ENCODE peak calls at places on chromosomes 5 and 9, in six cellular contexts. F, V, Z, M, B and U are unnamed samples.

GRCh38 chr9:136339173-136339957 is 12.0 kb downstream of the GPSM1 start:
- DNase-seq in B (no peak), F (peak; percentile 53), V (no peak), Z (no peak), M (peak; percentile 71), U (peak; percentile 62)

GRCh38 chr5:176497852-176498251 is 39.4 kb downstream of the RNF44 start:
- DNase-seq in B (no peak), F (peak; percentile 19), M (no peak), V (no peak), Z (no peak), U (no peak)

GRCh38 chr9:93893899-93894690 is 61.1 kb downstream of the BARX1 start:
- DNase-seq in B (no peak), Z (no peak), M (peak; percentile 2), V (no peak), F (no peak), U (peak; percentile 93)

GRCh38 chr5:31867219-31867618 is 228.3 kb downstream of the PDZD2 start:
- DNase-seq in M (no peak), F (no peak), Z (no peak), B (no peak), V (no peak), U (no peak)

GRCh38 chr5:77546-77945 is 14.4 kb upstream of the PLEKHG4B start:
- DNase-seq in Z (no peak), B (no peak), V (no peak), F (no peak), M (no peak), U (no peak)

GRCh38 chr5:98827161-98827560 is 53.7 kb downstream of the RGMB start:
- DNase-seq in V (no peak), Z (peak; percentile 45), M (peak; percentile 38), F (peak; percentile 62), B (no peak), U (peak; percentile 32)

GRCh38 chr5:91264311-91265051 is 118.6 kb downstream of the ARRDC3 start:
- DNase-seq in Z (no peak), V (no peak), M (no peak), F (no peak), B (no peak), U (no peak)

GRCh38 chr9:96420468-96421219 is 2.5 kb upstream of the ZNF367 start:
- DNase-seq in V (peak; percentile 70), M (no peak), Z (peak; percentile 84), F (peak; percentile 89), B (peak; percentile 61), U (peak; percentile 97)

GRCh38 chr5:14946813-14947640 is 75.4 kb upstream of the ANKH start:
- DNase-seq in M (no peak), B (peak; percentile 15), Z (peak; percentile 37), V (no peak), F (no peak), U (peak; percentile 41)

GRCh38 chr5:151063590-151063989 is 17.2 kb downstream of the TNIP1 start:
- DNase-seq in Z (no peak), F (no peak), M (no peak), V (no peak), B (no peak), U (no peak)

GRCh38 chr9:33132249-33132772 is 34.8 kb downstream of the B4GALT1 start:
- DNase-seq in Z (no peak), V (no peak), B (no peak), F (peak; percentile 90), M (no peak), U (no peak)

GRCh38 chr5:82459626-82460025 is 181.5 kb upstream of the RPS23 start:
- DNase-seq in B (no peak), F (no peak), M (no peak), V (no peak), Z (no peak), U (no peak)

GRCh38 chr5:1378866-1379659 is 34.2 kb upstream of the CLPTM1L start:
- DNase-seq in B (no peak), V (no peak), Z (no peak), M (no peak), F (no peak), U (no peak)

GRCh38 chr9:129483467-129484324 is 137.2 kb downstream of the C9orf50 start:
- DNase-seq in V (no peak), B (no peak), M (peak; percentile 30), F (peak; percentile 85), Z (peak; percentile 72), U (no peak)

GRCh38 chr9:121331992-121332685 is 37.9 kb downstream of the STOM start:
- DNase-seq in M (no peak), Z (no peak), V (no peak), F (peak; percentile 63), B (no peak), U (no peak)

GRCh38 chr9:76900884-76901440 is 5.0 kb downstream of the PRUNE2 start:
- DNase-seq in M (no peak), Z (no peak), B (no peak), F (no peak), V (no peak), U (no peak)

GRCh38 chr9:33443047-33443446 is 4.3 kb downstream of the AQP3 start:
- DNase-seq in Z (no peak), F (peak; percentile 16), B (no peak), V (no peak), M (no peak), U (peak; percentile 65)

GRCh38 chr9:91547076-91547475 is 123.4 kb upstream of the NFIL3 start:
- DNase-seq in F (no peak), B (no peak), Z (no peak), V (no peak), M (no peak), U (no peak)

GRCh38 chr5:54309237-54309636 is 1.1 kb downstream of the ARL15 start:
- DNase-seq in F (peak; percentile 15), M (no peak), B (no peak), V (no peak), Z (no peak), U (no peak)

GRCh38 chr5:141199359-141200235 is at the start of gene PCDHB11:
- DNase-seq in M (no peak), Z (no peak), B (no peak), V (no peak), F (no peak), U (peak; percentile 6)

GRCh38 chr5:150036513-150036912 is 36.0 kb downstream of the HMGXB3 start:
- DNase-seq in V (no peak), F (peak; percentile 99), M (no peak), B (no peak), Z (no peak), U (no peak)

GRCh38 chr5:178307266-178308045 is 74.9 kb upstream of the PHYKPL start:
- DNase-seq in F (no peak), V (no peak), M (no peak), Z (no peak), B (no peak), U (no peak)

GRCh38 chr5:106415541-106415940 is 1255.2 kb downstream of the EFNA5 start:
- DNase-seq in V (no peak), M (no peak), Z (no peak), F (peak; percentile 89), B (no peak), U (no peak)
- H2AFZ ChIP-seq in V (no peak overlapping the region), M (no peak overlapping the region), Z (no peak overlapping the region), F (no peak overlapping the region), B (no peak overlapping the region), U (no peak overlapping the region)

DNA sequence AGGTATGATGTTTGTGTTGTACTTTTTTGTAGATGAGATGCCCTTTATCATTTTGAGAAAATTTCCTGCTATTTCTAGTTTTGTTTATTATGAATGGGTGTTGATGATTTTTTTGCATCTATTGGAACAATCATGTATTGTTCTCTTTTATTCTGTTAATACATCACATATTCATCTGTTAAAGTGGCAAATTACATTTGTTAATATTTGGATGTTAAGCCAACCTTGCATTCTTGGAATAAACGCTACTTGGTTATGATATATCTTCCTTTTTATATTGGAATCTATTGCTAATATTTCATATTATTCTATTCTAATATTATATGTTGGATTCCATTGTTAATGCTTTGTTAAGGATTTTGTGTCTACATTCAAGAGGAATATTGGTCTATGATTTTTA is 24.6 kb upstream of the BNIP1 start:
- DNase-seq in V (no peak), B (no peak), Z (no peak), M (no peak), F (no peak), U (no peak)
- TF ChIP-seq CEBPB in V (no peak), B (no peak), Z (no peak), M (no peak), F (no peak), U (no peak)

DNA sequence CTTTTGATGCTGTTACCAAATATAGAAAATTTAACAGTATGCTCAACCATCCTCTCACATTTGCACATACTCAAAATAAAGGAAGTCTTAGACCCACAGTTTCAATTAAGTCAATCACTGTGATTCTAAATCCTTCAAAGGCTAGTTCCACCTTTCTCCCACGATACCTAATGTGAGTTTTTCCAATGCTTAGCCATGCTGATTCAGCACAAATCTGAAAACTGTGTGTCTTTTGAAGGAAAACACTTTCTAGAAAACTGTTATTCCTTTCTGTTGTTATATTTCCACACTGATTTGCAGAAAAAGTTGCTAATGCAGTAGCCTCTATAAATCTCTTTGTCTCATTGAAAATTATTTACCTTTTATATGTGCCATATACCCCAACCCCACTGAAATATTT is 645.7 kb downstream of the PRR16 start:
- DNase-seq in Z (no peak), V (no peak), B (no peak), F (no peak), M (no peak), U (no peak)
- H2AFZ ChIP-seq in Z (no peak overlapping the region), V (no peak overlapping the region), B (no peak overlapping the region), F (no peak overlapping the region), M (no peak overlapping the region), U (no peak overlapping the region)

GRCh38 chr5:180083529-180084060 is 12.0 kb upstream of the RNF130 start:
- DNase-seq in F (no peak), Z (no peak), B (no peak), M (no peak), V (no peak), U (no peak)
- TF ChIP-seq CEBPB in F (no peak), Z (no peak), B (no peak), M (no peak), V (no peak), U (no peak)

GRCh38 chr5:74497706-74498105 is 142.8 kb downstream of the ENC1 start:
- DNase-seq in Z (no peak), M (no peak), B (no peak), F (peak; percentile 25), V (no peak), U (no peak)

GRCh38 chr5:74501674-74502478 is 138.7 kb downstream of the ENC1 start:
- DNase-seq in M (no peak), Z (no peak), F (no peak), V (no peak), B (no peak), U (no peak)

GRCh38 chr5:74499236-74499635 is 141.3 kb downstream of the ENC1 start:
- DNase-seq in M (no peak), Z (no peak), B (no peak), V (no peak), F (no peak), U (peak; percentile 15)

GRCh38 chr5:74502479-74502950 is 138.0 kb downstream of the ENC1 start:
- DNase-seq in M (no peak), V (no peak), Z (no peak), B (no peak), F (no peak), U (peak; percentile 91)

GRCh38 chr5:74500037-74500917 is 140.3 kb downstream of the ENC1 start:
- DNase-seq in V (no peak), B (no peak), Z (no peak), M (no peak), F (no peak), U (peak; percentile 96)
- H2AFZ ChIP-seq in V (peak overlapping the region; percentile 83), B (no peak overlapping the region), Z (no peak overlapping the region), M (no peak overlapping the region), F (no peak overlapping the region), U (no peak overlapping the region)